ENCODE peak calls at places on chromosome 2, in four cellular contexts. E, Q, R and V are unnamed samples.
A peak's percentile ranks its signal among the peaks of the same experiment; 100 is the strongest.

GRCh38 chr2:40844353-40845277 is 392.7 kb upstream of the SLC8A1 start:
- DNase-seq in E (no peak), Q (no peak), R (no peak), V (peak; percentile 85)

GRCh38 chr2:98936133-98936916 is at the start of gene CRACDL:
- DNase-seq in E (peak; percentile 44), Q (peak; percentile 69), R (peak; percentile 84), V (peak; percentile 49)

GRCh38 chr2:44170337-44170736 is 1.7 kb downstream of the PPM1B start:
- DNase-seq in E (peak; percentile 45), Q (peak; percentile 56), R (no peak), V (no peak)

GRCh38 chr2:216571178-216571908 is 61.9 kb upstream of the IGFBP2 start:
- DNase-seq in E (no peak), Q (no peak), R (no peak), V (no peak)

GRCh38 chr2:3451926-3452671 is 67.2 kb downstream of the ADI1 start:
- DNase-seq in E (no peak), Q (no peak), R (no peak), V (peak; percentile 14)

GRCh38 chr2:138521821-138522220 is 20.3 kb downstream of the SPOPL start:
- DNase-seq in E (no peak), Q (no peak), R (no peak), V (no peak)

GRCh38 chr2:152508446-152508845 is 173.5 kb downstream of the FMNL2 start:
- DNase-seq in E (peak; percentile 88), Q (no peak), R (no peak), V (no peak)

GRCh38 chr2:98390571-98391476 is 44.6 kb downstream of the CNGA3 start:
- DNase-seq in E (no peak), Q (no peak), R (peak; percentile 6), V (no peak)

DNA sequence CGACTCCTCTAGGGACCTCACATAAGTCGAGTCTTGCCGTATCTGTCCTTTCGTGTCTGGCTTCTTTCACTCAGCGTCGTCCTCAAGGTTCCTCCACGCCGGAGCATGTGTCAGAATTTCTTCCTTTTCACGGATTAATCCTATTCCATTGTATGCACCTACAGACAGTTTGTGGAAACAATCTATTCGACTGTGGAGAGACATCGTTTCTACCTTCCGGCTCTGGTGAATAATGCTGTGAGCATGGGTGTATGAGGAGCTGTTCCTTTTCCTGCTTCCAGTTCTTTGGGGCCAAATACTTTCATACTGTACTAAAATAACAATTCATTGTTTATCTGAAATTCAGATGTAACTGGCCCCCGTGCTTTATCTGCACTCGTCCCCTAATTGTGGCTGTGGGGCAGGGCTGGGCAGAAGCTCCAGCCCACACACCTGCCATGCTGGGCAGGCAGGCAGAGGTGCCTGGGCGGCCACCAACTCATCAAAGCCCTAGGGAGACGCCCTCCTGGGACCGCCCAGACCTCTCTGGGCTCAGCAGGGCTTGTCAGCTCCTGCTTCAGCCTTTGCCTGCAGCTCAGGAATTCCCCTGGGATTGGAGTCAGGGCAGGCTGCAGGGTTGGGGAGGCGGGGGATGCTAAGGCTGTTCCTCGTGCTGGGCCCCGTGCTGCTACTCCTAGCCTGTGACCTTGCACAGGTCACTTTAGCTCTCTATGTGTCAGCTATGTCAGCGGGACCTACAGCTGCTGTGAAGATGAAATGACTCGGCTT is 14.5 kb downstream of the GPC1 start:
- DNase-seq in E (no peak), Q (peak; percentile 31), R (no peak), V (peak; percentile 46)
- H3K79me2 ChIP-seq in E (peaks cover 65% of the 10 kb centered on the region), Q (peaks cover 18% of the 10 kb centered on the region), R (peaks cover 16% of the 10 kb centered on the region), V (no peaks in the 10 kb centered on the region)

GRCh38 chr2:58903427-58903826 is 662.3 kb upstream of the FANCL start:
- DNase-seq in E (no peak), Q (no peak), R (no peak), V (no peak)

GRCh38 chr2:58896600-58896999 is 655.5 kb upstream of the FANCL start:
- DNase-seq in E (peak; percentile 69), Q (peak; percentile 47), R (no peak), V (no peak)

GRCh38 chr2:58899692-58900091 is 658.6 kb upstream of the FANCL start:
- DNase-seq in E (peak; percentile 64), Q (peak; percentile 79), R (no peak), V (no peak)

GRCh38 chr2:58904091-58904490 is 663.0 kb upstream of the FANCL start:
- DNase-seq in E (no peak), Q (no peak), R (no peak), V (no peak)

GRCh38 chr2:58900664-58901063 is 659.5 kb upstream of the FANCL start:
- DNase-seq in E (no peak), Q (no peak), R (no peak), V (no peak)
- H3K4me1 ChIP-seq in E (peaks cover 2% of the 10 kb centered on the region), Q (peaks cover 39% of the 10 kb centered on the region), R (no peaks in the 10 kb centered on the region), V (no peaks in the 10 kb centered on the region)

DNA sequence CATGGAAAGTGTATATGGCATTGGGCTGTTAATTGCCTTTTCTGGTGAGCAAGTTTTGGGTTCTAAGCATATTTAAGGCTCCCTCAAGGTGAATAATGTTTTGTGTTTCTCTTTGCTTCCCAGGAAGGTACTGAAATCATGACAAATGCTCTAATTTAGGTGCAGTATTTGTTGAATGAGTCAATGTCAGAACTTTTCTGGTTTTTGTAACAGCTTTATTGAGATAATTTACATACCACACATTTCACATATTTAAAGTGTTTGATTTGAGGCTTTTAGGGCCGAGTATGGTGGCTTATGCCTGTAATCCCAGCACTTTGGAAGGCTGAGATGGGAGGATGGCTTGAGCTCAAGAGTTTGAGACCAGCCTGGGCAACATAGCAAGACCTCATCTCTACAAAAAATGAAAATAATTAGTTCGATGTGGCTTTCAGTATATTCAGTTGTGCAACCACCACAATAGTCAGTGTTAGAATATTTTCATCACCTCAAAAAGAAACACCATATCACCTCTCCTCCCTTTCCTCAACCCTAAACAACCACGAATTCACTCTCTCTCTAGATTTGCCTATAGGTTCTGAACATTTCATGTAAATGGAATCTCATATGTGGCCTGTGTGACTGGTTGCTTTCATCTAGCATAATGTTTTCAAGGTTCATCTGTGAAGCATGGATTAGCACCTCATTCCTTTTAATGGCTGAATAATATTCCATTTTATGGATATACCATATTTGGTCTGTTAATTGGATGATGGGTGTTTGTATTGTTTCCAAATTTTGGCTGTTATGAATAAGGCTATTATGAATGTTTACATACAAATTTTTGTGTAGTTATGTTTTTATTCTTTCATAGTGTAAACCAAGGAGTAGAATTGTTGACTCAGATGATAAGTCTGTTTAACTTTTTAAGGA is 54.9 kb downstream of the MGAT5 start:
- DNase-seq in E (no peak), Q (no peak), R (no peak), V (no peak)
- H3K79me2 ChIP-seq in E (peaks cover 1% of the 10 kb centered on the region), Q (no peaks in the 10 kb centered on the region), R (no peaks in the 10 kb centered on the region), V (no peaks in the 10 kb centered on the region)

DNA sequence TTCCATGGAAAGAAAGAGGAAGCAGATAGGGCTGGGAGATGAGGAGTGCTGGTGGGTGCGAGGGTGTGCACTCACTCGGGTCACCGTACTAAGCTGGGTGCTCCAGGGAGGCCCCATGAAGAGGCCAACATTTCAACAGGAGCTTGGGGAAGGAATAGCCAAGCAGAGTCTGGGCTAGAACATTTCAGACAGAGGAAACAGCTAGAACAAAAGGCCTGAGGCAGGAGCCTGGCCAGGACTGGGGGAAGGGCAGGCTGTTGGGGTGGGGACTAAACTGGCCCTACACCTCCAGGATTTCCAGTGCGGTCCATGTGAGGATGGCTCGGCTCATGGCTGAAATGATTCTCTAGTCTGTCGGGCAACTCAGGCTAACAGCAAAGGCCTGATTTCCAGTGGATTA is 90.8 kb downstream of the ZFP36L2 start:
- DNase-seq in E (no peak), Q (no peak), R (peak; percentile 42), V (no peak)
- H3K4me1 ChIP-seq in E (peaks cover 11% of the 10 kb centered on the region), Q (peaks cover 8% of the 10 kb centered on the region), R (peaks cover 29% of the 10 kb centered on the region), V (peaks cover 1% of the 10 kb centered on the region)